ENCODE peak calls at places on chromosomes 1 and 21, in nine cellular contexts. L is stimulated activated CD4-positive, alpha-beta T cell treated with anti-CD3 and anti-CD28 coated beads, Interleukin-2, amount 100 ng/mL, for 24 hours; B is T-helper 1 cell; T is HCT116; S is activated naive CD4-positive, alpha-beta T cell; Y is NCI-H1436; D is H1; V is C1 segment of cervical spinal cord; M is AG10803. R is an unnamed sample.

GRCh38 chr1:30353637-30354036 is 369.7 kb downstream of the MATN1 start:
- DNase-seq in L (no peak), B (no peak), T (no peak), S (no peak), Y (no peak), D (no peak), V (no peak), M (peak), R (no peak)

GRCh38 chr1:222276062-222276461 is 271.8 kb downstream of the HHIPL2 start:
- DNase-seq in L (no peak), B (no peak), T (no peak), S (no peak), Y (peak), D (no peak), V (no peak), M (no peak), R (no peak)

GRCh38 chr1:230787471-230787870 is 40.3 kb downstream of the CAPN9 start:
- DNase-seq in L (no peak), B (no peak), T (no peak), S (no peak), Y (no peak), D (no peak), V (no peak), M (no peak), R (no peak)

GRCh38 chr21:40019076-40019475 is 151.8 kb downstream of the PCP4 start:
- DNase-seq in L (no peak), B (no peak), T (no peak), S (no peak), Y (peak), D (no peak), V (no peak), M (no peak), R (no peak)

GRCh38 chr1:211680752-211681327 is 5.4 kb upstream of the NEK2 start:
- DNase-seq in L (peak), B (peak), T (peak), S (peak), Y (peak), D (no peak), V (no peak), M (peak), R (peak)

GRCh38 chr1:93817819-93818569 is 61.0 kb downstream of the DNTTIP2 start:
- DNase-seq in L (no peak), B (peak), T (no peak), S (no peak), Y (no peak), D (no peak), V (no peak), M (no peak), R (no peak)

GRCh38 chr1:109740615-109741373 is at the start of gene GSTM3:
- DNase-seq in L (no peak), B (no peak), T (no peak), S (no peak), Y (no peak), D (no peak), V (no peak), M (no peak), R (no peak)

GRCh38 chr1:237732657-237733056 is 158.1 kb downstream of the ZP4 start:
- DNase-seq in L (no peak), B (no peak), T (no peak), S (no peak), Y (no peak), D (no peak), V (no peak), M (no peak), R (no peak)

GRCh38 chr1:208154040-208154439 is 90.1 kb downstream of the PLXNA2 start:
- DNase-seq in L (no peak), B (no peak), T (no peak), S (no peak), Y (peak), D (no peak), V (no peak), M (no peak), R (no peak)

GRCh38 chr1:102498929-102499328 is 502.2 kb upstream of the OLFM3 start:
- DNase-seq in L (no peak), B (no peak), T (no peak), S (no peak), Y (no peak), D (no peak), V (no peak), M (peak), R (no peak)

GRCh38 chr1:248243204-248243603 is 12.0 kb downstream of the OR2M4 start:
- DNase-seq in L (no peak), B (peak), T (no peak), S (no peak), Y (peak), D (no peak), V (no peak), M (peak), R (peak)

GRCh38 chr1:89965203-89965900 is 29.6 kb upstream of the ZNF326 start:
- DNase-seq in L (no peak), B (no peak), T (no peak), S (no peak), Y (peak), D (no peak), V (no peak), M (no peak), R (no peak)

GRCh38 chr1:97451422-97451821 is 469.4 kb downstream of the DPYD start:
- DNase-seq in L (no peak), B (no peak), T (no peak), S (no peak), Y (no peak), D (no peak), V (no peak), M (peak), R (no peak)

GRCh38 chr1:52629021-52629643 is 3.8 kb upstream of the SHISAL2A start:
- DNase-seq in L (no peak), B (no peak), T (no peak), S (no peak), Y (no peak), D (no peak), V (no peak), M (no peak), R (no peak)

GRCh38 chr1:208030320-208031091 is 119.6 kb upstream of the CD34 start:
- DNase-seq in L (no peak), B (no peak), T (no peak), S (no peak), Y (no peak), D (no peak), V (no peak), M (peak), R (no peak)

GRCh38 chr1:180040034-180040433 is 85.4 kb downstream of the CEP350 start:
- DNase-seq in L (no peak), B (no peak), T (peak), S (no peak), Y (no peak), D (no peak), V (no peak), M (peak), R (no peak)

GRCh38 chr21:30251781-30252180 is 31.0 kb downstream of the KRTAP24-1 start:
- DNase-seq in L (no peak), B (no peak), T (no peak), S (no peak), Y (no peak), D (no peak), V (no peak), M (no peak), R (no peak)

GRCh38 chr1:10687782-10688408 is 108.6 kb downstream of the CASZ1 start:
- DNase-seq in L (no peak), B (no peak), T (no peak), S (no peak), Y (no peak), D (no peak), V (no peak), M (peak), R (no peak)

GRCh38 chr1:207052736-207053545 is at the start of gene PFKFB2:
- DNase-seq in L (peak), B (peak), T (peak), S (peak), Y (peak), D (peak), V (peak), M (peak), R (peak)

GRCh38 chr1:39544327-39544726 is 32.3 kb downstream of the PABPC4 start:
- DNase-seq in L (no peak), B (no peak), T (no peak), S (no peak), Y (no peak), D (no peak), V (no peak), M (no peak), R (no peak)